ENCODE peak calls at places on chromosome 12, in ten cellular contexts. C is adrenal gland, A is heart left ventricle, E is stomach, I is HepG2, W is endothelial cell of umbilical vein, Q is body of pancreas, O is Peyer's patch, R is sigmoid colon, F is thyroid gland. B is an unnamed sample.

GRCh38 chr12:130633771-130634170 is 82.3 kb downstream of the RIMBP2 start:
- DNase-seq in F (peak; percentile 7), A (no peak), R (peak; percentile 59), I (no peak), C (peak; percentile 7), Q (peak; percentile 55), E (peak; percentile 29), O (no peak), W (no peak), B (no peak)

GRCh38 chr12:89783321-89784060 is 74.9 kb upstream of the ATP2B1 start:
- DNase-seq in Q (no peak), I (no peak), A (no peak), F (no peak), O (no peak), C (no peak), R (no peak), W (peak; percentile 3), E (no peak), B (no peak)

GRCh38 chr12:95982602-95983001 is 13.5 kb downstream of the HAL start:
- DNase-seq in A (no peak), O (no peak), E (no peak), W (no peak), C (no peak), R (no peak), F (no peak), I (no peak), Q (no peak), B (no peak)

GRCh38 chr12:127170271-127171180 is 1096.4 kb upstream of the TMEM132C start:
- DNase-seq in C (no peak), E (no peak), O (no peak), I (no peak), A (no peak), Q (no peak), F (no peak), R (no peak), W (no peak), B (no peak)

GRCh38 chr12:69059465-69060457 is 126.8 kb upstream of the CPM start:
- DNase-seq in O (no peak), Q (no peak), I (no peak), W (peak; percentile 75), F (no peak), E (no peak), A (no peak), R (no peak), C (no peak), B (no peak)

GRCh38 chr12:109732321-109733305 is 19.0 kb downstream of the FAM222A start:
- DNase-seq in Q (peak; percentile 13), F (peak; percentile 0), E (peak; percentile 21), W (no peak), I (no peak), C (no peak), A (peak; percentile 38), O (peak; percentile 15), R (peak; percentile 44), B (peak; percentile 17)

GRCh38 chr12:86226481-86226880 is 29.7 kb downstream of the MGAT4C start:
- DNase-seq in W (no peak), R (no peak), I (no peak), A (no peak), Q (no peak), F (no peak), E (no peak), C (no peak), O (no peak), B (no peak)

GRCh38 chr12:89706551-89707348 is 1.9 kb downstream of the ATP2B1 start:
- DNase-seq in C (peak; percentile 7), F (peak; percentile 44), Q (peak; percentile 19), O (no peak), I (no peak), A (no peak), R (peak; percentile 70), W (peak; percentile 27), E (no peak), B (peak; percentile 71)

GRCh38 chr12:126708492-126708896 is 1558.5 kb upstream of the TMEM132C start:
- DNase-seq in I (no peak), R (no peak), W (no peak), F (no peak), E (no peak), O (no peak), C (no peak), Q (no peak), A (no peak), B (no peak)

GRCh38 chr12:79454338-79454777 is 236.4 kb downstream of the PAWR start:
- DNase-seq in I (peak; percentile 26), F (no peak), R (no peak), W (peak; percentile 93), O (no peak), E (no peak), Q (no peak), C (peak; percentile 4), A (no peak), B (no peak)

GRCh38 chr12:68932123-68932700 is 759 bp downstream of the CPM start:
- DNase-seq in A (no peak), W (no peak), F (no peak), E (no peak), C (no peak), O (no peak), Q (peak; percentile 16), I (no peak), R (no peak), B (no peak)

GRCh38 chr12:64625243-64626077 is 15.2 kb downstream of the RASSF3 start:
- DNase-seq in O (peak; percentile 52), F (peak; percentile 45), E (peak; percentile 47), W (peak; percentile 96), I (peak; percentile 85), Q (peak; percentile 69), R (peak; percentile 93), A (peak; percentile 70), C (peak; percentile 76), B (peak; percentile 74)
- TF ChIP-seq POLR2A in O (no peak), F (no peak), E (no peak), W (peak; percentile 36), I (peak; percentile 56), Q (peak; percentile 44), R (peak; percentile 24), A (peak; percentile 28), C (peak; percentile 59), B (no peak)

GRCh38 chr12:11758087-11758837 is 108.8 kb downstream of the ETV6 start:
- DNase-seq in W (no peak), I (no peak), R (no peak), A (no peak), O (no peak), Q (no peak), C (peak; percentile 32), E (no peak), F (no peak), B (no peak)

GRCh38 chr12:11756523-11756922 is 107.0 kb downstream of the ETV6 start:
- DNase-seq in A (no peak), C (no peak), F (no peak), O (no peak), R (peak; percentile 84), I (no peak), Q (no peak), W (no peak), E (no peak), B (no peak)

GRCh38 chr12:11758838-11759509 is 109.5 kb downstream of the ETV6 start:
- DNase-seq in E (no peak), I (no peak), W (peak; percentile 51), Q (peak; percentile 50), O (no peak), F (no peak), C (peak; percentile 49), R (no peak), A (no peak), B (no peak)

GRCh38 chr12:11757095-11757494 is 107.6 kb downstream of the ETV6 start:
- DNase-seq in O (no peak), F (no peak), I (no peak), W (no peak), Q (no peak), R (peak; percentile 77), E (no peak), A (no peak), C (no peak), B (no peak)

GRCh38 chr12:11757531-11757930 is 108.1 kb downstream of the ETV6 start:
- DNase-seq in E (no peak), C (no peak), W (no peak), F (no peak), Q (no peak), R (no peak), A (no peak), O (no peak), I (no peak), B (no peak)
- H3K4me1 ChIP-seq in E (peaks cover 39% of the 10 kb centered on the region), C (peaks cover 35% of the 10 kb centered on the region), W (peaks cover 11% of the 10 kb centered on the region), F (peaks cover 17% of the 10 kb centered on the region), Q (peaks cover 23% of the 10 kb centered on the region), R (peaks cover 76% of the 10 kb centered on the region), A (peaks cover 31% of the 10 kb centered on the region), O (peaks cover 7% of the 10 kb centered on the region), I (no peaks in the 10 kb centered on the region), B (peaks cover 42% of the 10 kb centered on the region)

GRCh38 chr12:106034316-106034715 is 104.4 kb downstream of the NUAK1 start:
- DNase-seq in O (no peak), Q (no peak), I (no peak), F (no peak), R (no peak), A (no peak), E (no peak), W (no peak), C (no peak), B (no peak)
- TF ChIP-seq POLR2A in O (no peak), Q (no peak), I (no peak), F (no peak), R (no peak), A (no peak), E (no peak), W (no peak), C (no peak), B (no peak)

DNA sequence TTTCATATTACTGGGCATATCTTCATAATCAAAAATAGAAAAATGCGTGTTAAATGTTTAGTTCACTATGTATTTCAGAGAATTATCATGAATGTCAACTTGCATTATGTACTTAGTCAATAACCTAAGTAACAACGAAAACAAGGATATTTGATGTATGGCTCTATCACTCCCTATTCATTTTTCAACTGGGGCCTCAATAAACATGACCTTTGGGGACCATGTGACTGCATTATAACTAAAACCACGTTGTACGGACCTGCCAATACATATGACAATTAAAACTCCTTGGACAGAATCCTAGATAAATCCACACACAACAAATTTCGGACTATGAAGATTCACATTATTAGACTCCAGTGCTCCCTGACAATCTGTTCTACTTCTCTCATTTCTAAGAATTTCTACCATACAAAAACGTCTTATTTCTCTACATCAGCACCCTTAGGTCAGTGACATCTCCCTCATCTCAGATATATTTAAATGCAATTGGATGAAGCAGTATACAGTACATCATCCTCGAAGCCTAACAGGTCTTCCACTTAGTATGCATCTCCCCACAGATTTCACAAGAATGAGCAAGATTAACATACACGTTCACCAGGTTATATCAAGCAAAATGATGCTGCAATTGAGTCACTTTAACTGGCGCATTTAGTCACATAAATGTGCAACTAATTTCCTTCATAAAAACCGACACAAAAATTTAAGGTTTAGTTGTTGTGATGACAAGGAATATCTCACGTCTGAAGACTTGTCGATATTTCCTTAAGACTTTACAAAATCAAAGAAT is 1.5 kb downstream of the UBE2N start:
- DNase-seq in C (no peak), F (no peak), R (no peak), E (no peak), W (peak; percentile 21), Q (no peak), I (no peak), O (no peak), A (no peak), B (no peak)
- H3K4me1 ChIP-seq in C (peaks cover 58% of the 10 kb centered on the region), F (peaks cover 18% of the 10 kb centered on the region), R (peaks cover 27% of the 10 kb centered on the region), E (peaks cover 16% of the 10 kb centered on the region), W (peaks cover 22% of the 10 kb centered on the region), Q (peaks cover 16% of the 10 kb centered on the region), I (peaks cover 69% of the 10 kb centered on the region), O (no peaks in the 10 kb centered on the region), A (peaks cover 32% of the 10 kb centered on the region), B (peaks cover 27% of the 10 kb centered on the region)